ENCODE peak calls at places on chromosomes 7 and 10, in eight cellular contexts. One of them, this sample, is unnamed.
A peak's percentile ranks its signal among the peaks of the same experiment; 100 is the strongest.

GRCh38 chr7:151552352-151553028 is 32.8 kb upstream of the RHEB start:
- DNase-seq in tibial artery: no peak
- DNase-seq in BJ: no peak
- DNase-seq in astrocyte of the spinal cord: no peak
- DNase-seq in endodermal cell: no peak
- DNase-seq in CD8-positive, alpha-beta T cell: no peak
- DNase-seq in adrenal gland: no peak
- DNase-seq in dorsolateral prefrontal cortex: no peak
- DNase-seq in this sample: no peak

GRCh38 chr10:90168244-90168643 is 466.9 kb downstream of the KIF20B start:
- DNase-seq in endodermal cell: no peak
- DNase-seq in CD8-positive, alpha-beta T cell: no peak
- DNase-seq in tibial artery: no peak
- DNase-seq in dorsolateral prefrontal cortex: no peak
- DNase-seq in BJ: no peak
- DNase-seq in astrocyte of the spinal cord: no peak
- DNase-seq in adrenal gland: no peak
- DNase-seq in this sample: no peak

GRCh38 chr10:82889703-82890102 is 1014.7 kb downstream of the NRG3 start:
- DNase-seq in endodermal cell: no peak
- DNase-seq in astrocyte of the spinal cord: no peak
- DNase-seq in BJ: no peak
- DNase-seq in CD8-positive, alpha-beta T cell: no peak
- DNase-seq in adrenal gland: no peak
- DNase-seq in dorsolateral prefrontal cortex: no peak
- DNase-seq in tibial artery: no peak
- DNase-seq in this sample: no peak

GRCh38 chr7:146961617-146962016 is 845.0 kb downstream of the CNTNAP2 start:
- DNase-seq in endodermal cell: no peak
- DNase-seq in dorsolateral prefrontal cortex: no peak
- DNase-seq in astrocyte of the spinal cord: peak; percentile 91
- DNase-seq in BJ: no peak
- DNase-seq in CD8-positive, alpha-beta T cell: no peak
- DNase-seq in adrenal gland: no peak
- DNase-seq in tibial artery: no peak
- DNase-seq in this sample: peak; percentile 19

GRCh38 chr7:77360969-77361368 is 55.2 kb downstream of the GSAP start:
- DNase-seq in astrocyte of the spinal cord: no peak
- DNase-seq in endodermal cell: no peak
- DNase-seq in BJ: no peak
- DNase-seq in adrenal gland: no peak
- DNase-seq in dorsolateral prefrontal cortex: no peak
- DNase-seq in CD8-positive, alpha-beta T cell: no peak
- DNase-seq in tibial artery: no peak
- DNase-seq in this sample: no peak

GRCh38 chr10:123266981-123267380 is 112.8 kb downstream of the BUB3 start:
- DNase-seq in CD8-positive, alpha-beta T cell: no peak
- DNase-seq in astrocyte of the spinal cord: no peak
- DNase-seq in endodermal cell: no peak
- DNase-seq in BJ: no peak
- DNase-seq in dorsolateral prefrontal cortex: no peak
- DNase-seq in tibial artery: no peak
- DNase-seq in adrenal gland: no peak
- DNase-seq in this sample: no peak

GRCh38 chr7:31108097-31108657 is 56.1 kb downstream of the ADCYAP1R1 start:
- DNase-seq in tibial artery: no peak
- DNase-seq in BJ: no peak
- DNase-seq in CD8-positive, alpha-beta T cell: no peak
- DNase-seq in adrenal gland: no peak
- DNase-seq in endodermal cell: no peak
- DNase-seq in astrocyte of the spinal cord: no peak
- DNase-seq in dorsolateral prefrontal cortex: no peak
- DNase-seq in this sample: no peak

GRCh38 chr7:2198760-2199159 is 34.0 kb downstream of the MAD1L1 start:
- DNase-seq in tibial artery: no peak
- DNase-seq in dorsolateral prefrontal cortex: no peak
- DNase-seq in endodermal cell: no peak
- DNase-seq in BJ: no peak
- DNase-seq in astrocyte of the spinal cord: no peak
- DNase-seq in adrenal gland: no peak
- DNase-seq in CD8-positive, alpha-beta T cell: no peak
- DNase-seq in this sample: no peak

GRCh38 chr7:109868215-109868614 is 1222.7 kb upstream of the LRRN3 start:
- DNase-seq in CD8-positive, alpha-beta T cell: no peak
- DNase-seq in adrenal gland: no peak
- DNase-seq in endodermal cell: no peak
- DNase-seq in dorsolateral prefrontal cortex: no peak
- DNase-seq in BJ: no peak
- DNase-seq in astrocyte of the spinal cord: no peak
- DNase-seq in tibial artery: no peak
- DNase-seq in this sample: no peak

GRCh38 chr7:2612445-2613112 is 19.2 kb upstream of the TTYH3 start:
- DNase-seq in astrocyte of the spinal cord: no peak
- DNase-seq in BJ: no peak
- DNase-seq in CD8-positive, alpha-beta T cell: no peak
- DNase-seq in tibial artery: no peak
- DNase-seq in dorsolateral prefrontal cortex: no peak
- DNase-seq in adrenal gland: no peak
- DNase-seq in endodermal cell: peak; percentile 97
- DNase-seq in this sample: no peak

DNA sequence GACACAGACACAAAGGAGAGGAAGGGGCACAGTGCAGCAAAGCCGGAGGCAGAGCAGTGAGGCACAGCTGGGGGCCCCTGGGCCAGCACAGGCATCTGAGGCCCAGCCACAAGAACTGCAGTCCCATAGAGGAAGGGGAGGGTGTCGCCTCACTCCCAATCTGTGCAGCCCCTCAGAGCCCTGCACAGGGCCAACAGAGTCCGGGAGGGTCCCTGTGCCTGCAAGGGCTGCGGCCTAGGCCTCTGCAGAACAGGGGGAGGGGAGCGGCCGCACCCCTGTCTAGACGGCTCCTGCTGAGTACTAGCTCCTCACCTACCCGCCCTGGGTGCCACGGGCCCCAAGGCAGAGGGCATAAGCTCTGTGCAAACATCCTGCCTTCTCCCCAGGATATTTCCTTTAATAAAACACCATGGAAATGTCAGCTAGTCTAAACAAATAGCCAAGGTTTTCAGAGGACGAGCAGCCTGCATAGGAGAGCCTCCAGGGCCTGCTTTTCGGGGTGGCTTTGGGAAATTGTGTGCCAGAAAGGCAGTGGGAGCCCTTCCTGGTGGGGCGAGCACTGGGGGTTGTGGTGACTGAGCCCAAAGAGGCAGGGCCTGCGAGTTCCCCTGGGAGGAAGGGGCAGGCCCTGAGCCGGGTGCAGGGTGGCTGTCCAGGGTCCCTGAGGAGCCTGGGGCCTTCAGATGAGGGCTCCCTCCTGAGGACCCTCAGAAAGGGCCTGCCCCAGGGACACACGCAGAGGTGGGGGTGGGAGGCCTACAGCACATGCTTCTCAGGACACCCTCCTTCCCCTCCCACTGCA is 32.2 kb upstream of the RET start:
- DNase-seq in tibial artery: peak; percentile 54
- DNase-seq in BJ: no peak
- DNase-seq in endodermal cell: peak; percentile 59
- DNase-seq in dorsolateral prefrontal cortex: peak; percentile 2
- DNase-seq in adrenal gland: peak; percentile 10
- DNase-seq in CD8-positive, alpha-beta T cell: no peak
- DNase-seq in astrocyte of the spinal cord: peak; percentile 2
- DNase-seq in this sample: no peak
- H3K4me3 ChIP-seq in tibial artery: no peak overlapping the region
- H3K4me3 ChIP-seq in BJ: no peak overlapping the region
- H3K4me3 ChIP-seq in endodermal cell: no peak overlapping the region
- H3K4me3 ChIP-seq in dorsolateral prefrontal cortex: no peak overlapping the region
- H3K4me3 ChIP-seq in adrenal gland: no peak overlapping the region
- H3K4me3 ChIP-seq in CD8-positive, alpha-beta T cell: no peak overlapping the region
- H3K4me3 ChIP-seq in astrocyte of the spinal cord: no peak overlapping the region
- H3K4me3 ChIP-seq in this sample: no peak overlapping the region

GRCh38 chr10:104483582-104483981 is 129.9 kb downstream of the CFAP58 start:
- DNase-seq in tibial artery: no peak
- DNase-seq in BJ: no peak
- DNase-seq in endodermal cell: no peak
- DNase-seq in CD8-positive, alpha-beta T cell: no peak
- DNase-seq in adrenal gland: no peak
- DNase-seq in astrocyte of the spinal cord: no peak
- DNase-seq in dorsolateral prefrontal cortex: no peak
- DNase-seq in this sample: no peak

GRCh38 chr10:104480797-104481196 is 127.2 kb downstream of the CFAP58 start:
- DNase-seq in dorsolateral prefrontal cortex: no peak
- DNase-seq in BJ: no peak
- DNase-seq in adrenal gland: no peak
- DNase-seq in astrocyte of the spinal cord: no peak
- DNase-seq in endodermal cell: no peak
- DNase-seq in CD8-positive, alpha-beta T cell: no peak
- DNase-seq in tibial artery: no peak
- DNase-seq in this sample: no peak

GRCh38 chr10:104488046-104488832 is 134.6 kb downstream of the CFAP58 start:
- DNase-seq in astrocyte of the spinal cord: no peak
- DNase-seq in endodermal cell: peak; percentile 22
- DNase-seq in CD8-positive, alpha-beta T cell: no peak
- DNase-seq in dorsolateral prefrontal cortex: no peak
- DNase-seq in BJ: no peak
- DNase-seq in adrenal gland: peak; percentile 40
- DNase-seq in tibial artery: no peak
- DNase-seq in this sample: no peak

GRCh38 chr10:104486803-104487202 is 133.2 kb downstream of the CFAP58 start:
- DNase-seq in CD8-positive, alpha-beta T cell: no peak
- DNase-seq in adrenal gland: no peak
- DNase-seq in endodermal cell: no peak
- DNase-seq in dorsolateral prefrontal cortex: no peak
- DNase-seq in astrocyte of the spinal cord: no peak
- DNase-seq in BJ: no peak
- DNase-seq in tibial artery: no peak
- DNase-seq in this sample: no peak

DNA sequence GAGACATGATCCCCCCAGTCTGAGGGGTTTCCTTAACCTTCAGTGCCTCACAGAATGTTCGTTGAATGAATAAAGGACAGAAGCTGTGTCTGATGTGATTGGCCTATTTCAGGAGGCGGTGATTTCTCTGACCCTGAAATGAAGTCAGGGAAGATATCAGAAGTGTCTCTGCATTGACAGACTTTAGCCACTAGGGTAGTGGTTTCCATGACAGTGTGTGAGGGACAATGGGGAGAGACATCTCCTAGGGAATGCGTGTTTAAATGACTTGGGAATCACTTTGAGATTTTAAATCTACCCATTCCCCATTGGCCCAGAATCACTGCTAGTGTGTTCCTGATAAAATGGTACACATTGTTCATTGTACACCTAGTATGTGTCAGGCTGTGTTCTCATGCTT is 132.0 kb downstream of the CFAP58 start:
- DNase-seq in tibial artery: no peak
- DNase-seq in endodermal cell: no peak
- DNase-seq in dorsolateral prefrontal cortex: no peak
- DNase-seq in astrocyte of the spinal cord: no peak
- DNase-seq in CD8-positive, alpha-beta T cell: no peak
- DNase-seq in BJ: no peak
- DNase-seq in adrenal gland: no peak
- DNase-seq in this sample: no peak
- TF ChIP-seq CTCF in tibial artery: no peak
- TF ChIP-seq CTCF in endodermal cell: peak; percentile 70
- TF ChIP-seq CTCF in dorsolateral prefrontal cortex: no peak
- TF ChIP-seq CTCF in astrocyte of the spinal cord: no peak
- TF ChIP-seq CTCF in CD8-positive, alpha-beta T cell: no peak
- TF ChIP-seq CTCF in BJ: peak; percentile 4
- TF ChIP-seq CTCF in adrenal gland: no peak
- TF ChIP-seq CTCF in this sample: peak; percentile 27

DNA sequence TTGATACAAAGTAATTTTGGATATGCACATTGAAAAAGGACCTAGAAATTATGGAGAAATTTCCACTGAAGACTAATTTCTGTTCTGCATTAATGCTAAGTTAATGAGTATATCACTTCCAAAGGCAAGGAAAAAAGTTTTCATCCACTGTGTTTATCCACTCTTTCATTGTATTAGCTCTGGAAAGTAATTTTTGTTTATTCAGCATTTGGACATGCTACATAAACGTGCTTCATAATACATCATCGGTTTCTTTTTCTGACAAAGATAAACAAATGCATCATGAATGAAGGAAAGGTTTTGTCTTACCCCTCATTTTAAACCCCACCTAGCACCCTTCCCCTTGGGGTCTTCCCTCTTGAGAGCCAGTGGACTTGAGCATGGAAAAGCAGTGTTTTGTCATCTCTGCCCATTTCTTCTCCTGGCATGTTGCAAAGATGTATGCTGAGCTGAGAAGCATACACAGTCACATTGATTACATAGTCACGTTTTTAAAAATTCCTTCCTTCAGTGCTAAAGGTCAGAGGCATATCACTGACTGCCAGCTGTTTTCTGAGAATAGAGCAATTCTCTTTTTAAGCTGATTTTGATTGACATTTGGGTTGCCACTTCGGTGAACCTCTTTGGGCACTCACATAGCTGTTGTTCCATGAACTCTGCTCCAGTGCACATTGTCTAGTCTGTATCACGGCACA is 65.9 kb upstream of the C7orf33 start:
- DNase-seq in BJ: no peak
- DNase-seq in dorsolateral prefrontal cortex: no peak
- DNase-seq in CD8-positive, alpha-beta T cell: no peak
- DNase-seq in astrocyte of the spinal cord: no peak
- DNase-seq in adrenal gland: no peak
- DNase-seq in tibial artery: no peak
- DNase-seq in endodermal cell: no peak
- DNase-seq in this sample: no peak
- H3K4me3 ChIP-seq in BJ: no peak overlapping the region
- H3K4me3 ChIP-seq in dorsolateral prefrontal cortex: no peak overlapping the region
- H3K4me3 ChIP-seq in CD8-positive, alpha-beta T cell: no peak overlapping the region
- H3K4me3 ChIP-seq in astrocyte of the spinal cord: no peak overlapping the region
- H3K4me3 ChIP-seq in adrenal gland: no peak overlapping the region
- H3K4me3 ChIP-seq in tibial artery: no peak overlapping the region
- H3K4me3 ChIP-seq in endodermal cell: no peak overlapping the region
- H3K4me3 ChIP-seq in this sample: no peak overlapping the region

DNA sequence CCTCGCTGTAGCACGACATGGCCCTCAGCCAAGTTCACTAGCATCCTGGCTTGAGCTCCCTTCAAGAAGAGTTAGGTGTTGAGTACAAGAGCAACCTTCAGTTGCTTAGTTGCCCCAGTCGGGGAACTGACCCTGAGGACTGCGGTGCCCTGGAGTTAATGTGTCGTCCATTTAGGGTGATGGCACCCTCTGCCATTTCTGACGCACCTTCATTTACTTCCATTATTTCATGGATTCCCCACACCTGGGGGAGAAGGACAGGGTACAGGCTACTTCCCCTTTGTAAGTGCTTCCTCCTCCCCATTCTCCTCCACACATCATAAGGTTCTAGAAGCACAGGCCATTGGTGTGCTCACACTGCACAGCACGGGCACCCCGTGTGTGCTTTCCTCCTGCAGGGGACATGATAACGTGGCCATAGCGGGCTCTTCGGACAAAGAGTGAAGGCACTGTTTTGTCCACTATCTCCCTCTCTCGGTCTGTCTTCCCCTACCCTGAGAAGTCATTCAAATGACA is 1.8 kb downstream of the ALOX5 start:
- DNase-seq in astrocyte of the spinal cord: no peak
- DNase-seq in adrenal gland: no peak
- DNase-seq in BJ: no peak
- DNase-seq in endodermal cell: peak; percentile 24
- DNase-seq in dorsolateral prefrontal cortex: no peak
- DNase-seq in tibial artery: no peak
- DNase-seq in CD8-positive, alpha-beta T cell: no peak
- DNase-seq in this sample: no peak
- TF ChIP-seq CTCF in astrocyte of the spinal cord: no peak
- TF ChIP-seq CTCF in adrenal gland: no peak
- TF ChIP-seq CTCF in BJ: no peak
- TF ChIP-seq CTCF in endodermal cell: no peak
- TF ChIP-seq CTCF in dorsolateral prefrontal cortex: no peak
- TF ChIP-seq CTCF in tibial artery: no peak
- TF ChIP-seq CTCF in CD8-positive, alpha-beta T cell: no peak
- TF ChIP-seq CTCF in this sample: no peak

GRCh38 chr10:92688573-92688926 is 1.2 kb upstream of the HHEX start:
- DNase-seq in CD8-positive, alpha-beta T cell: no peak
- DNase-seq in BJ: no peak
- DNase-seq in endodermal cell: no peak
- DNase-seq in tibial artery: no peak
- DNase-seq in adrenal gland: no peak
- DNase-seq in astrocyte of the spinal cord: no peak
- DNase-seq in dorsolateral prefrontal cortex: no peak
- DNase-seq in this sample: no peak
- H3K4me3 ChIP-seq in CD8-positive, alpha-beta T cell: no peak overlapping the region
- H3K4me3 ChIP-seq in BJ: peak overlapping the region; percentile 89
- H3K4me3 ChIP-seq in endodermal cell: peak overlapping the region; percentile 80
- H3K4me3 ChIP-seq in tibial artery: peak overlapping the region; percentile 63
- H3K4me3 ChIP-seq in adrenal gland: peak overlapping the region; percentile 73
- H3K4me3 ChIP-seq in astrocyte of the spinal cord: peak overlapping the region; percentile 44
- H3K4me3 ChIP-seq in dorsolateral prefrontal cortex: peak overlapping the region; percentile 62
- H3K4me3 ChIP-seq in this sample: peak overlapping the region; percentile 56

This sample was measured in epithelial cell of proximal tubule.